ENCODE peak calls at places on chromosomes 16 and 17, in ten cellular contexts. N, X, K, P, W, G, E, F, J and S are unnamed samples.

GRCh38 chr17:20244671-20245070 is 222.7 kb downstream of the LGALS9B start:
- DNase-seq in N (no peak), X (no peak), K (no peak), P (no peak), W (no peak), G (no peak), E (no peak), F (no peak), J (no peak), S (no peak)

GRCh38 chr17:65656390-65657250 is 95.2 kb upstream of the AXIN2 start:
- DNase-seq in N (no peak), X (no peak), K (no peak), P (no peak), W (no peak), G (no peak), E (no peak), F (no peak), J (no peak), S (no peak)

GRCh38 chr17:72125742-72126141 is 4.9 kb downstream of the SOX9 start:
- DNase-seq in N (no peak), X (no peak), K (no peak), P (no peak), W (no peak), G (no peak), E (no peak), F (no peak), J (peak; percentile 55), S (no peak)

GRCh38 chr17:7048968-7049367 is 5.1 kb upstream of the SLC16A11 start:
- DNase-seq in N (no peak), X (no peak), K (no peak), P (no peak), W (no peak), G (no peak), E (no peak), F (no peak), J (no peak), S (no peak)

GRCh38 chr17:80308672-80309517 is 48.2 kb downstream of the RNF213 start:
- DNase-seq in N (no peak), X (no peak), K (no peak), P (no peak), W (no peak), G (no peak), E (no peak), F (no peak), J (no peak), S (no peak)

GRCh38 chr16:53084141-53084541 is 29.4 kb downstream of the CHD9 start:
- DNase-seq in N (no peak), X (no peak), K (no peak), P (no peak), W (no peak), G (no peak), E (no peak), F (no peak), J (peak; percentile 95), S (no peak)

GRCh38 chr17:21200590-21201301 is 13.2 kb downstream of the TMEM11 start:
- DNase-seq in N (no peak), X (no peak), K (no peak), P (no peak), W (no peak), G (no peak), E (no peak), F (no peak), J (peak; percentile 63), S (no peak)

GRCh38 chr17:4522661-4523060 is 24.0 kb downstream of the SPNS2 start:
- DNase-seq in N (no peak), X (peak; percentile 55), K (no peak), P (no peak), W (no peak), G (no peak), E (no peak), F (no peak), J (no peak), S (no peak)

GRCh38 chr17:76252040-76252954 is 12.0 kb upstream of the RNF157 start:
- DNase-seq in N (peak; percentile 80), X (no peak), K (no peak), P (no peak), W (no peak), G (peak; percentile 80), E (no peak), F (no peak), J (peak; percentile 100), S (peak; percentile 27)

GRCh38 chr17:58401287-58401686 is 16.0 kb downstream of the RNF43 start:
- DNase-seq in N (no peak), X (no peak), K (no peak), P (no peak), W (no peak), G (no peak), E (no peak), F (no peak), J (no peak), S (no peak)

GRCh38 chr17:58402679-58403078 is 14.7 kb downstream of the RNF43 start:
- DNase-seq in N (no peak), X (no peak), K (no peak), P (no peak), W (no peak), G (no peak), E (no peak), F (no peak), J (peak; percentile 91), S (no peak)

GRCh38 chr17:58399974-58400373 is 17.4 kb downstream of the RNF43 start:
- DNase-seq in N (no peak), X (no peak), K (no peak), P (no peak), W (no peak), G (no peak), E (no peak), F (no peak), J (peak; percentile 78), S (no peak)

GRCh38 chr17:58402047-58402446 is 15.3 kb downstream of the RNF43 start:
- DNase-seq in N (no peak), X (no peak), K (no peak), P (no peak), W (no peak), G (no peak), E (no peak), F (no peak), J (peak; percentile 72), S (no peak)

GRCh38 chr17:58400826-58401225 is 16.5 kb downstream of the RNF43 start:
- DNase-seq in N (no peak), X (no peak), K (no peak), P (no peak), W (no peak), G (no peak), E (no peak), F (no peak), J (no peak), S (no peak)
- H3K27ac ChIP-seq in N (no peak overlapping the region), X (no peak overlapping the region), K (no peak overlapping the region), P (no peak overlapping the region), W (no peak overlapping the region), G (no peak overlapping the region), E (no peak overlapping the region), F (no peak overlapping the region), J (no peak overlapping the region), S (no peak overlapping the region)

GRCh38 chr16:35310999-35311398 is 1851.6 kb downstream of the TP53TG3F start:
- DNase-seq in N (no peak), X (no peak), K (no peak), P (no peak), W (no peak), G (no peak), E (no peak), F (no peak), J (no peak), S (no peak)
- H3K9me3 ChIP-seq in N (peaks cover 50% of the 10 kb centered on the region), X (no peaks in the 10 kb centered on the region), K (no peaks in the 10 kb centered on the region), P (no peaks in the 10 kb centered on the region), W (no peaks in the 10 kb centered on the region), G (no peaks in the 10 kb centered on the region), E (no peaks in the 10 kb centered on the region), F (peaks cover 1% of the 10 kb centered on the region), J (no peaks in the 10 kb centered on the region), S (no peaks in the 10 kb centered on the region)

GRCh38 chr17:29349409-29349808 is 40.8 kb upstream of the TAOK1 start:
- DNase-seq in N (no peak), X (no peak), K (no peak), P (no peak), W (no peak), G (no peak), E (no peak), F (no peak), J (no peak), S (no peak)
- H3K27ac ChIP-seq in N (no peak overlapping the region), X (no peak overlapping the region), K (no peak overlapping the region), P (no peak overlapping the region), W (no peak overlapping the region), G (no peak overlapping the region), E (no peak overlapping the region), F (no peak overlapping the region), J (no peak overlapping the region), S (no peak overlapping the region)

GRCh38 chr16:26627958-26628357 is 438.8 kb upstream of the C16orf82 start:
- DNase-seq in N (no peak), X (no peak), K (no peak), P (no peak), W (no peak), G (no peak), E (no peak), F (no peak), J (no peak), S (no peak)
- H3K9me3 ChIP-seq in N (peaks cover 25% of the 10 kb centered on the region), X (no peaks in the 10 kb centered on the region), K (no peaks in the 10 kb centered on the region), P (no peaks in the 10 kb centered on the region), W (peaks cover 2% of the 10 kb centered on the region), G (peaks cover 4% of the 10 kb centered on the region), E (no peaks in the 10 kb centered on the region), F (no peaks in the 10 kb centered on the region), J (peaks cover 12% of the 10 kb centered on the region), S (no peaks in the 10 kb centered on the region)

GRCh38 chr17:49764559-49765180 is 739 bp upstream of the FAM117A start:
- DNase-seq in N (no peak), X (no peak), K (no peak), P (no peak), W (no peak), G (no peak), E (no peak), F (no peak), J (no peak), S (no peak)
- H3K27ac ChIP-seq in N (no peak overlapping the region), X (peak overlapping the region; percentile 20), K (no peak overlapping the region), P (no peak overlapping the region), W (no peak overlapping the region), G (peak overlapping the region; percentile 19), E (peak overlapping the region; percentile 29), F (no peak overlapping the region), J (peak overlapping the region; percentile 23), S (no peak overlapping the region)

DNA sequence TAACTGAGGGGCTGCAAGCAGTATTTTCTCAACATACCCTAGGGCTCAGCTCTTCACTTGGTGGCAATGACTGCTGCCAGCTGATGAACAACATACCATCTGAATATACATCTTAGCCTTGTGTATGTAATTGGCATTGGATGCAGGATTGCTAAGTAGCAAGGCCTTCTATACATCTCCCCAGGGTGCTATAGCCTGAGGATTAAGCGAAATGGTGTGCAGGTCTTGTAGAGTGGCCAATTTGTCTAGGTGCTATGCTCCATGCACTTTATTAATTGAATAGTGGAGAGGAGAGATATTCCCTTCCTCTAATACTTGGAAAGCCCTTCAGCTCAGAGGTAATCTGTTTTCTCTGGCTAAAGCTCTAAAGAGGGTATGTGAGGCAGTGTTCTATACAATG is 71.9 kb downstream of the KIF2B start:
- DNase-seq in N (no peak), X (no peak), K (no peak), P (no peak), W (no peak), G (no peak), E (no peak), F (no peak), J (no peak), S (no peak)
- H3K9me3 ChIP-seq in N (peaks cover 3% of the 10 kb centered on the region), X (no peaks in the 10 kb centered on the region), K (no peaks in the 10 kb centered on the region), P (no peaks in the 10 kb centered on the region), W (no peaks in the 10 kb centered on the region), G (no peaks in the 10 kb centered on the region), E (no peaks in the 10 kb centered on the region), F (no peaks in the 10 kb centered on the region), J (no peaks in the 10 kb centered on the region), S (no peaks in the 10 kb centered on the region)